ENCODE peak calls at places on chromosome 22, in eight cellular contexts. J is BE2C, W is neural progenitor cell, F is RWPE2, E is left ventricle myocardium inferior, R is gastrocnemius medialis, M is tibial nerve, I is NB4. B is an unnamed sample.

GRCh38 chr22:45812910-45813309 is 141.3 kb downstream of the ATXN10 start:
- DNase-seq in W (no peak), M (no peak), R (no peak), E (no peak), F (no peak), J (no peak), I (no peak), B (no peak)

GRCh38 chr22:41857160-41857859 is 24.4 kb downstream of the SREBF2 start:
- DNase-seq in R (no peak), W (peak), J (peak), F (no peak), E (no peak), M (no peak), I (peak), B (peak)

GRCh38 chr22:33757443-33758124 is 162.7 kb downstream of the LARGE1 start:
- DNase-seq in M (peak), W (peak), R (no peak), J (no peak), I (no peak), E (no peak), F (no peak), B (no peak)

GRCh38 chr22:30968015-30968923 is at the start of gene MORC2:
- DNase-seq in M (no peak), I (no peak), F (peak), R (peak), W (no peak), J (no peak), E (no peak), B (peak)

GRCh38 chr22:50526849-50527801 is 1.7 kb upstream of the SCO2 start:
- DNase-seq in J (peak), W (peak), F (peak), R (no peak), E (peak), M (no peak), I (peak), B (peak)

GRCh38 chr22:50699001-50699753 is 26.6 kb downstream of the SHANK3 start:
- DNase-seq in M (no peak), I (no peak), F (peak), R (no peak), E (peak), W (no peak), J (peak), B (no peak)

GRCh38 chr22:20847318-20847822 is 11.2 kb downstream of the PI4KA start:
- DNase-seq in I (no peak), J (no peak), E (no peak), W (no peak), F (no peak), M (no peak), R (no peak), B (no peak)

GRCh38 chr22:44952863-44953790 is 56.7 kb downstream of the PHF21B start:
- DNase-seq in W (no peak), F (no peak), J (no peak), M (no peak), R (no peak), I (no peak), E (no peak), B (no peak)

GRCh38 chr22:44181033-44181911 is 547 bp downstream of the PARVG start:
- DNase-seq in W (no peak), F (no peak), I (peak), M (no peak), J (no peak), R (no peak), E (peak), B (no peak)

GRCh38 chr22:22836635-22837034 is 51.0 kb upstream of the IGLL5 start:
- DNase-seq in R (no peak), E (no peak), W (no peak), J (no peak), I (peak), F (no peak), M (no peak), B (peak)

GRCh38 chr22:17980013-17980510 is 44.3 kb downstream of the MICAL3 start:
- DNase-seq in W (no peak), E (no peak), M (no peak), F (no peak), I (no peak), R (no peak), J (no peak), B (no peak)
- TF ChIP-seq CTCF in W (no peak), E (no peak), M (no peak), F (no peak), I (no peak), R (no peak), J (peak), B (no peak)

GRCh38 chr22:36026741-36027140 is 1.9 kb downstream of the RBFOX2 start:
- DNase-seq in M (no peak), W (no peak), J (peak), R (no peak), I (no peak), E (no peak), F (no peak), B (peak)

GRCh38 chr22:36028646-36029405 is at the start of gene RBFOX2:
- DNase-seq in J (peak), E (peak), W (peak), M (peak), I (peak), R (peak), F (peak), B (peak)

GRCh38 chr22:36027960-36028645 is 521 bp downstream of the RBFOX2 start:
- DNase-seq in J (no peak), W (peak), R (peak), I (peak), M (no peak), F (peak), E (no peak), B (peak)

GRCh38 chr22:36027579-36027959 is 1.1 kb downstream of the RBFOX2 start:
- DNase-seq in F (no peak), M (no peak), E (no peak), I (peak), W (peak), J (no peak), R (no peak), B (peak)

GRCh38 chr22:36029406-36029755 is 757 bp upstream of the RBFOX2 start:
- DNase-seq in I (peak), E (no peak), R (no peak), F (no peak), W (no peak), J (no peak), M (no peak), B (no peak)
- H3K4me3 ChIP-seq in I (peak), E (peak), R (peak), F (peak), W (peak), J (peak), M (peak), B (peak)

GRCh38 chr22:27714076-27714475 is 87.5 kb downstream of the MN1 start:
- DNase-seq in W (no peak), M (no peak), E (no peak), F (no peak), I (no peak), J (no peak), R (no peak), B (no peak)

GRCh38 chr22:27711756-27712155 is 89.8 kb downstream of the MN1 start:
- DNase-seq in M (no peak), R (no peak), F (no peak), I (no peak), J (no peak), E (no peak), W (no peak), B (no peak)

GRCh38 chr22:27717094-27717493 is 84.5 kb downstream of the MN1 start:
- DNase-seq in F (no peak), W (no peak), R (no peak), M (no peak), E (no peak), I (no peak), J (no peak), B (no peak)

GRCh38 chr22:27716074-27716473 is 85.5 kb downstream of the MN1 start:
- DNase-seq in I (no peak), W (no peak), M (no peak), F (no peak), E (no peak), R (no peak), J (no peak), B (no peak)

DNA sequence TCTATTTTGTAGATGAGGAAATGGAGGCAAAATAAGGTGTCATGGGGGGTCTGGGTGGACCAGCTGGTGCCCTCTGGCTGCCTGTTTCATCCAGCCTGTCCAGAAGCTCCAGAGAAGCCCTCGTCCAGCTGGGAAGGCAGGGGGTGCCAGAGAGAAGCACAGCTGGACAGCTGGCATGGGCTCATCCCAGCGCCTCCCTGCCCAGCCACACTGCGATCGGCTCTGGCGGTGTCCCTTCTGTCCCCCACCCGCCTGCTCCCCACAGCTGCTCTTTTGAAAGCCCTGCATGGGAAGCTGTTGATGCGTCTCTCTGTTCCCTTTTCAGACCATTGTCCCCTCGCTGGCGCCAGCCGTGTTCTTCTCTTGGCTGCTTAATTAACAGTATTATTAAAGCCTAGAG is 86.5 kb downstream of the MN1 start:
- DNase-seq in I (no peak), J (peak), R (peak), W (peak), M (no peak), E (no peak), F (no peak), B (no peak)
- TF ChIP-seq CTCF in I (no peak), J (peak), R (peak), W (peak), M (peak), E (peak), F (no peak), B (peak)

GRCh38 chr22:38347944-38348750 is 30.9 kb upstream of the CSNK1E start:
- DNase-seq in E (no peak), F (peak), W (no peak), J (no peak), M (peak), I (no peak), R (no peak), B (peak)
- H3K4me3 ChIP-seq in E (no peak), F (no peak), W (no peak), J (no peak), M (no peak), I (no peak), R (no peak), B (no peak)

GRCh38 chr22:26429458-26430238 is 588 bp downstream of the ASPHD2 start:
- DNase-seq in W (no peak), F (no peak), M (no peak), R (no peak), I (no peak), J (peak), E (no peak), B (no peak)
- TF ChIP-seq CTCF in W (no peak), F (no peak), M (no peak), R (no peak), I (no peak), J (no peak), E (no peak), B (no peak)

GRCh38 chr22:36323182-36323854 is 64.4 kb downstream of the MYH9 start:
- DNase-seq in E (peak), F (no peak), W (no peak), R (no peak), J (no peak), I (no peak), M (peak), B (peak)

GRCh38 chr22:36323855-36324331 is 63.9 kb downstream of the MYH9 start:
- DNase-seq in I (no peak), W (no peak), J (no peak), F (no peak), E (peak), M (no peak), R (no peak), B (peak)

GRCh38 chr22:36322602-36322915 is 65.2 kb downstream of the MYH9 start:
- DNase-seq in M (no peak), R (no peak), E (no peak), I (no peak), J (no peak), F (no peak), W (no peak), B (no peak)

GRCh38 chr22:36325163-36326031 is 62.4 kb downstream of the MYH9 start:
- DNase-seq in J (no peak), I (no peak), R (no peak), E (no peak), F (peak), W (no peak), M (no peak), B (peak)

DNA sequence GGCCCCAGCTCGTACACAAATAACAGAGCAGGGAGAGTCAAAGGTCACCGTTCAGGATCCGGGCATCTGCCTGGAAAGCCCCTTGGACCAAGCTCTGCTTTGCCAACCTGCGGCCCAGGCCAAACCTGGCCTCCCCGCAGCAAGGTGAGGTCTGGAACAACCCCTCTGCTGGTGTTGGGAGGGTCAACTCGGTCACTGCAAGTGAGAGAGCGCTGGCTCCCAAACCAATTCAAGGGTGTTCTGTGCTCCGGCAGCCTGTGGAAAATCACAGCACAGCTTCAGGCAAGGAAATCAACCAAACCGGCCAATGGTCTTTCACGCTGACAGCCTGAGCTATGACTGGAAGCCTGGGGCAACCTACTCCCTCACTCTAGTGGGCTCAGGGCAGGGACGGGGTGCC is 63.4 kb downstream of the MYH9 start:
- DNase-seq in E (no peak), R (no peak), F (no peak), I (no peak), M (no peak), J (no peak), W (no peak), B (peak)
- H3K4me3 ChIP-seq in E (peak), R (no peak), F (no peak), I (no peak), M (no peak), J (no peak), W (no peak), B (no peak)

DNA sequence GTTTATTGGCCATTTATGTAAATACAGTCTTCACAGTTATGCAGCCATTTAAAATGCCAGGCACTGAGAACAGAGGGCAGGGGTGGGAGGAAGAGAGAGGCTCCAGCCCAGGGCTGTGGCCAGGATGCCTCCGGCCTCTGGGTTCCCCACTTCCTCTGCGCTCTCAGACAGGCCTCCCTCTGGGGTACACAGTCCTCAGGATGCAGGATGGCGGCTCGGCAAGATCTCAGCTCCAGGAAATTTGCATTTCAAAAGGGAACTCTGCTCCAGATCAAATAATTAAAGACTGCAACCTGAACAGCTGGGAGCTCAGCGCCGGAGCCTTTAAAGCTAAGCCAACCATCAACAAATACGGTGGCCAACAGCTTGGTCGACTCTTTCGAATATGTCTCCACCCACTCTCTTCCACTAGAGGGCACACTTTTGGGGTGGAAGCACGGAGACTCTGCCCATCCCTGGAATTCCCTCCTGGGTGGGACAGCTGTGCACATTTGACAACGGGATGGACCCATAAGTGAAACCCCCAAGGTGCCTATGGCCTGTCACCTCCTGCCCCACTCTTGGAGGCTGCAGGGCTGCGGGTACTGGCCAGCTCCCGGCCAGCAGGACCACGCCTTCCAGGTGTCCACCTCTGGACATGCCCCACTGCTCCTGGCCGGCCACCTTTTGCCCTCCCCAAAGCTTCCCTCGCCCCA is 1044.7 kb downstream of the BRD1 start:
- DNase-seq in I (peak), W (peak), F (no peak), E (no peak), M (peak), J (no peak), R (no peak), B (no peak)
- TF ChIP-seq CTCF in I (peak), W (peak), F (no peak), E (peak), M (peak), J (peak), R (no peak), B (no peak)

GRCh38 chr22:36355894-36356293 is 31.9 kb downstream of the MYH9 start:
- DNase-seq in M (no peak), I (no peak), R (no peak), E (no peak), F (no peak), W (no peak), J (no peak), B (no peak)

GRCh38 chr22:36350751-36351594 is 36.8 kb downstream of the MYH9 start:
- DNase-seq in R (no peak), J (no peak), E (no peak), M (no peak), I (no peak), F (no peak), W (no peak), B (no peak)

GRCh38 chr22:36355362-36355761 is 32.4 kb downstream of the MYH9 start:
- DNase-seq in E (no peak), R (no peak), J (no peak), M (no peak), W (no peak), I (peak), F (no peak), B (peak)

GRCh38 chr22:36351921-36352774 is 35.6 kb downstream of the MYH9 start:
- DNase-seq in I (no peak), J (no peak), F (no peak), W (no peak), R (no peak), M (no peak), E (no peak), B (peak)

GRCh38 chr22:36352775-36353507 is 34.8 kb downstream of the MYH9 start:
- DNase-seq in M (peak), I (no peak), W (peak), J (no peak), E (peak), R (no peak), F (no peak), B (peak)
- H3K4me3 ChIP-seq in M (no peak), I (no peak), W (no peak), J (no peak), E (peak), R (no peak), F (no peak), B (no peak)

B was measured in cardiac fibroblast.